ENCODE peak calls at places on chromosomes 5 and 9, in nine cellular contexts. N is RPMI8226; B is iris pigment epithelial cell; M is ELR; H is activated naive CD8-positive, alpha-beta T cell treated with anti-CD3 and anti-CD28 coated beads for 36 hours; F is nucleus accumbens; Z is sciatic nerve; T is kidney; D is stimulated activated CD4-positive, alpha-beta T cell treated with anti-CD3 and anti-CD28 coated beads, Interleukin-2, amount 100 ng/mL, for 48 hours. Q is an unnamed sample.

GRCh38 chr9:86481466-86481865 is 127.3 kb upstream of the TUT7 start:
- DNase-seq in Z (no peak), F (no peak), M (no peak), N (no peak), B (no peak), T (no peak), H (no peak), D (no peak), Q (no peak)

GRCh38 chr5:88677943-88678779 is 204.8 kb downstream of the MEF2C start:
- DNase-seq in M (no peak), T (no peak), H (no peak), D (no peak), B (no peak), F (no peak), Z (no peak), N (no peak), Q (peak; percentile 40)

GRCh38 chr5:129904667-129905466 is 602 bp downstream of the CHSY3 start:
- DNase-seq in H (peak; percentile 5), F (no peak), D (no peak), N (peak; percentile 18), M (peak; percentile 20), T (peak; percentile 80), B (peak; percentile 13), Z (peak; percentile 69), Q (no peak)

GRCh38 chr5:115398726-115399125 is 102.3 kb upstream of the CCDC112 start:
- DNase-seq in D (no peak), B (peak; percentile 93), N (no peak), Z (no peak), H (no peak), F (no peak), M (peak; percentile 93), T (no peak), Q (no peak)

GRCh38 chr9:90888941-90889340 is 87.3 kb downstream of the SYK start:
- DNase-seq in N (no peak), D (no peak), F (no peak), Z (no peak), B (no peak), T (no peak), M (no peak), H (no peak), Q (no peak)

GRCh38 chr5:59207416-59207815 is 624.5 kb downstream of the RAB3C start:
- DNase-seq in H (no peak), M (no peak), B (peak; percentile 72), Z (no peak), N (no peak), D (no peak), F (no peak), T (no peak), Q (no peak)

GRCh38 chr5:153552886-153553285 is 62.4 kb downstream of the GRIA1 start:
- DNase-seq in Z (no peak), D (no peak), H (no peak), M (peak; percentile 16), N (no peak), F (no peak), B (peak; percentile 26), T (no peak), Q (no peak)

GRCh38 chr5:74966151-74967050 is 86.0 kb downstream of the GCNT4 start:
- DNase-seq in F (no peak), H (no peak), M (no peak), B (no peak), D (no peak), T (no peak), Z (no peak), N (no peak), Q (no peak)

GRCh38 chr9:35611230-35611797 is 6.3 kb downstream of the TESK1 start:
- DNase-seq in T (no peak), M (peak; percentile 58), N (peak; percentile 56), B (peak; percentile 59), F (no peak), H (peak; percentile 49), Z (no peak), D (peak; percentile 48), Q (peak; percentile 73)

GRCh38 chr5:1138445-1139207 is 26.8 kb upstream of the SLC12A7 start:
- DNase-seq in Z (no peak), N (no peak), F (no peak), T (peak; percentile 53), H (no peak), D (no peak), B (no peak), M (no peak), Q (no peak)

GRCh38 chr5:174381241-174381640 is 335.7 kb downstream of the NSG2 start:
- DNase-seq in T (no peak), M (no peak), N (no peak), H (no peak), D (no peak), B (no peak), F (no peak), Z (no peak), Q (no peak)

GRCh38 chr5:139740138-139740992 is 55.2 kb upstream of the PSD2 start:
- DNase-seq in F (no peak), B (no peak), Z (no peak), D (no peak), H (no peak), N (no peak), M (no peak), T (no peak), Q (peak; percentile 58)

GRCh38 chr5:5711112-5711511 is 288.6 kb downstream of the ICE1 start:
- DNase-seq in F (no peak), M (no peak), N (no peak), Z (no peak), H (no peak), B (no peak), T (no peak), D (no peak), Q (no peak)

GRCh38 chr5:106094128-106094726 is 1576.5 kb downstream of the EFNA5 start:
- DNase-seq in M (peak; percentile 70), T (no peak), F (no peak), B (peak; percentile 50), Z (no peak), N (peak; percentile 10), H (no peak), D (no peak), Q (no peak)

GRCh38 chr5:172142709-172143215 is 45.3 kb downstream of the STK10 start:
- DNase-seq in D (no peak), Z (peak; percentile 28), N (no peak), H (no peak), M (no peak), F (no peak), T (no peak), B (peak; percentile 42), Q (no peak)

GRCh38 chr9:109010676-109011655 is 2.3 kb downstream of the CTNNAL1 start:
- DNase-seq in B (peak; percentile 94), N (peak; percentile 58), D (peak; percentile 48), T (no peak), F (no peak), H (peak; percentile 57), M (peak; percentile 88), Z (no peak), Q (peak; percentile 54)

GRCh38 chr5:50667079-50667652 is 729 bp downstream of the PARP8 start:
- DNase-seq in Z (peak; percentile 78), D (no peak), T (peak; percentile 87), N (peak; percentile 62), F (peak; percentile 61), M (peak; percentile 51), B (peak; percentile 53), H (no peak), Q (peak; percentile 82)

GRCh38 chr9:22342489-22343217 is 104.0 kb upstream of the DMRTA1 start:
- DNase-seq in H (no peak), F (no peak), Z (no peak), T (no peak), N (no peak), B (peak; percentile 85), D (no peak), M (peak; percentile 78), Q (no peak)

GRCh38 chr5:178288373-178289368 is 56.1 kb upstream of the PHYKPL start:
- DNase-seq in D (no peak), B (peak; percentile 53), Z (no peak), F (no peak), H (no peak), M (no peak), N (no peak), T (peak; percentile 72), Q (no peak)

GRCh38 chr5:28165116-28165515 is 1126.7 kb upstream of the CDH9 start:
- DNase-seq in D (no peak), B (peak; percentile 73), H (no peak), T (no peak), Z (no peak), N (peak; percentile 44), F (no peak), M (peak; percentile 11), Q (no peak)

GRCh38 chr5:95619518-95620029 is 313 bp upstream of the GPR150 start:
- DNase-seq in N (no peak), B (no peak), Z (no peak), D (no peak), T (no peak), M (no peak), H (no peak), F (no peak), Q (peak; percentile 31)

GRCh38 chr9:120918931-120919638 is 7.5 kb downstream of the TRAF1 start:
- DNase-seq in B (no peak), D (no peak), F (no peak), Z (no peak), M (peak; percentile 70), H (no peak), N (no peak), T (no peak), Q (no peak)

GRCh38 chr9:124551472-124552339 is 44.5 kb upstream of the NR5A1 start:
- DNase-seq in M (peak; percentile 77), B (peak; percentile 84), Z (no peak), N (peak; percentile 15), T (no peak), F (peak; percentile 4), D (peak; percentile 3), H (peak; percentile 41), Q (peak; percentile 53)

GRCh38 chr5:146993876-146994530 is 115.4 kb upstream of the PPP2R2B start:
- DNase-seq in N (no peak), B (no peak), Z (no peak), F (peak; percentile 2), M (no peak), H (no peak), T (no peak), D (no peak), Q (no peak)

GRCh38 chr5:97142521-97143254 is at the start of gene LIX1:
- DNase-seq in M (peak; percentile 66), H (peak; percentile 12), N (peak; percentile 52), F (peak; percentile 10), Z (no peak), T (no peak), B (peak; percentile 54), D (no peak), Q (peak; percentile 55)

GRCh38 chr5:116502616-116503015 is 72.0 kb downstream of the SEMA6A start:
- DNase-seq in M (no peak), B (peak; percentile 74), T (no peak), Z (no peak), F (no peak), D (no peak), H (no peak), N (no peak), Q (no peak)

GRCh38 chr9:134286513-134287245 is 39.6 kb upstream of the RXRA start:
- DNase-seq in T (peak; percentile 49), N (peak; percentile 55), F (no peak), M (no peak), D (no peak), Z (no peak), B (no peak), H (no peak), Q (peak; percentile 21)

GRCh38 chr5:9408964-9409363 is 136.9 kb downstream of the SEMA5A start:
- DNase-seq in H (no peak), N (no peak), T (no peak), D (no peak), B (no peak), M (no peak), F (no peak), Z (no peak), Q (no peak)

GRCh38 chr5:125659316-125660071 is 763.7 kb upstream of the GRAMD2B start:
- DNase-seq in B (peak; percentile 35), H (no peak), F (no peak), T (peak; percentile 41), D (no peak), Z (no peak), N (no peak), M (no peak), Q (no peak)

GRCh38 chr9:96009690-96010477 is 134.4 kb downstream of the ERCC6L2 start:
- DNase-seq in B (no peak), Z (no peak), F (no peak), T (no peak), M (no peak), N (peak; percentile 11), H (peak; percentile 57), D (no peak), Q (peak; percentile 71)

GRCh38 chr9:132947751-132948150 is 3.3 kb upstream of the TSC1 start:
- DNase-seq in D (no peak), T (no peak), M (no peak), F (no peak), N (no peak), H (no peak), Z (no peak), B (no peak), Q (no peak)

Q was measured in NB4.